ENCODE peak calls at places on chromosome 1, in four cellular contexts. T is NCI-H1092, K is Calu3, X is dorsolateral prefrontal cortex. R is an unnamed sample.

GRCh38 chr1:2400576-2400909 is 8.9 kb downstream of the RER1 start:
- DNase-seq in T (no peak), X (no peak), K (no peak), R (no peak)

GRCh38 chr1:205709059-205709398 is 28.7 kb upstream of the SLC45A3 start:
- DNase-seq in T (no peak), K (no peak), X (no peak), R (no peak)

GRCh38 chr1:110508038-110508437 is 10.9 kb downstream of the KCNA10 start:
- DNase-seq in T (no peak), K (peak; percentile 26), X (no peak), R (no peak)

GRCh38 chr1:171801395-171801990 is 20.0 kb downstream of the METTL13 start:
- DNase-seq in X (no peak), T (peak; percentile 39), K (peak; percentile 40), R (peak; percentile 24)

GRCh38 chr1:61279570-61279969 is 197.2 kb downstream of the NFIA start:
- DNase-seq in X (no peak), K (no peak), T (no peak), R (no peak)

GRCh38 chr1:1677718-1678580 is 14.6 kb downstream of the SLC35E2B start:
- DNase-seq in K (no peak), X (no peak), T (no peak), R (no peak)

GRCh38 chr1:50421366-50421748 is 1.9 kb downstream of the DMRTA2 start:
- DNase-seq in X (no peak), T (no peak), K (no peak), R (no peak)

GRCh38 chr1:33296082-33296458 is 24.8 kb downstream of the A3GALT2 start:
- DNase-seq in T (no peak), X (no peak), K (no peak), R (no peak)

GRCh38 chr1:211703812-211704566 is 28.6 kb upstream of the NEK2 start:
- DNase-seq in X (no peak), K (no peak), T (peak; percentile 72), R (no peak)

GRCh38 chr1:225201447-225201846 is 226.4 kb downstream of the LBR start:
- DNase-seq in X (no peak), K (no peak), T (no peak), R (no peak)

GRCh38 chr1:239219679-239220078 is 166.7 kb upstream of the CHRM3 start:
- DNase-seq in K (no peak), T (no peak), X (no peak), R (no peak)

GRCh38 chr1:196385109-196385508 is 223.1 kb downstream of the KCNT2 start:
- DNase-seq in T (no peak), K (no peak), X (no peak), R (no peak)

GRCh38 chr1:225413708-225414375 is 14.0 kb downstream of the LBR start:
- DNase-seq in T (no peak), K (no peak), X (no peak), R (no peak)

GRCh38 chr1:63973005-63973419 is 199.2 kb downstream of the ROR1 start:
- DNase-seq in K (no peak), X (no peak), T (no peak), R (no peak)

GRCh38 chr1:26288311-26288941 is 8.5 kb downstream of the SH3BGRL3 start:
- DNase-seq in T (no peak), X (no peak), K (no peak), R (no peak)

GRCh38 chr1:21239181-21239580 is 51.1 kb downstream of the ECE1 start:
- DNase-seq in K (no peak), T (no peak), X (no peak), R (no peak)

GRCh38 chr1:171990371-171990770 is 149.1 kb downstream of the DNM3 start:
- DNase-seq in X (no peak), T (no peak), K (no peak), R (no peak)

GRCh38 chr1:147812799-147813198 is 52.4 kb upstream of the GJA5 start:
- DNase-seq in T (no peak), X (no peak), K (no peak), R (no peak)

GRCh38 chr1:245585252-245585959 is 430.6 kb downstream of the KIF26B start:
- DNase-seq in K (peak; percentile 38), X (no peak), T (no peak), R (no peak)

GRCh38 chr1:95650631-95651030 is 416.6 kb downstream of the RWDD3 start:
- DNase-seq in X (no peak), T (no peak), K (no peak), R (no peak)

GRCh38 chr1:154352245-154352580 is 26.9 kb downstream of the ATP8B2 start:
- DNase-seq in K (no peak), X (no peak), T (no peak), R (no peak)

GRCh38 chr1:19029191-19030085 is 73.0 kb upstream of the IFFO2 start:
- DNase-seq in X (no peak), T (no peak), K (peak; percentile 48), R (no peak)

GRCh38 chr1:37673920-37674319 is 18.4 kb upstream of the CDCA8 start:
- DNase-seq in T (no peak), X (no peak), K (no peak), R (no peak)

GRCh38 chr1:209756608-209757445 is 974 bp downstream of the TRAF3IP3 start:
- DNase-seq in K (no peak), T (no peak), X (no peak), R (no peak)

GRCh38 chr1:117401761-117402160 is 34.5 kb downstream of the MAN1A2 start:
- DNase-seq in K (no peak), X (no peak), T (no peak), R (no peak)

R was measured in amygdala.